ENCODE peak calls at places on chromosomes 2 and 18, in six cellular contexts. One of them, this sample, is unnamed.

GRCh38 chr18:61992285-61992684 is 99.5 kb upstream of the RNF152 start:
- DNase-seq in WERI-Rb-1: no peak
- DNase-seq in GM20000: no peak
- DNase-seq in midbrain: no peak
- DNase-seq in AG08396: peak
- DNase-seq in EL: peak
- DNase-seq in this sample: peak

GRCh38 chr2:126739093-126739492 is 83.1 kb downstream of the GYPC start:
- DNase-seq in midbrain: no peak
- DNase-seq in GM20000: no peak
- DNase-seq in AG08396: no peak
- DNase-seq in WERI-Rb-1: no peak
- DNase-seq in EL: no peak
- DNase-seq in this sample: no peak

GRCh38 chr2:135662088-135662487 is 79.6 kb upstream of the UBXN4 start:
- DNase-seq in midbrain: no peak
- DNase-seq in EL: peak
- DNase-seq in GM20000: no peak
- DNase-seq in AG08396: peak
- DNase-seq in WERI-Rb-1: no peak
- DNase-seq in this sample: no peak

GRCh38 chr2:47616506-47616905 is 166.4 kb upstream of the MSH6 start:
- DNase-seq in GM20000: no peak
- DNase-seq in EL: no peak
- DNase-seq in midbrain: no peak
- DNase-seq in WERI-Rb-1: no peak
- DNase-seq in AG08396: no peak
- DNase-seq in this sample: no peak

GRCh38 chr2:126862730-126863129 is 36.0 kb upstream of the TEX51 start:
- DNase-seq in midbrain: no peak
- DNase-seq in AG08396: no peak
- DNase-seq in GM20000: no peak
- DNase-seq in EL: no peak
- DNase-seq in WERI-Rb-1: no peak
- DNase-seq in this sample: no peak

GRCh38 chr18:77067315-77068061 is 65.1 kb downstream of the MBP start:
- DNase-seq in AG08396: peak
- DNase-seq in midbrain: no peak
- DNase-seq in EL: peak
- DNase-seq in WERI-Rb-1: no peak
- DNase-seq in GM20000: no peak
- DNase-seq in this sample: peak

GRCh38 chr2:146992466-146992865 is 852.4 kb upstream of the ACVR2A start:
- DNase-seq in AG08396: no peak
- DNase-seq in GM20000: no peak
- DNase-seq in WERI-Rb-1: no peak
- DNase-seq in midbrain: no peak
- DNase-seq in EL: no peak
- DNase-seq in this sample: no peak

GRCh38 chr2:59578349-59578748 is 975.1 kb downstream of the BCL11A start:
- DNase-seq in midbrain: no peak
- DNase-seq in WERI-Rb-1: no peak
- DNase-seq in AG08396: no peak
- DNase-seq in GM20000: no peak
- DNase-seq in EL: no peak
- DNase-seq in this sample: no peak

GRCh38 chr2:239817011-239817490 is 208.1 kb downstream of the NDUFA10 start:
- DNase-seq in AG08396: no peak
- DNase-seq in midbrain: no peak
- DNase-seq in GM20000: no peak
- DNase-seq in WERI-Rb-1: no peak
- DNase-seq in EL: no peak
- DNase-seq in this sample: no peak

GRCh38 chr2:205656426-205656795 is 25.9 kb upstream of the NRP2 start:
- DNase-seq in EL: no peak
- DNase-seq in WERI-Rb-1: no peak
- DNase-seq in midbrain: no peak
- DNase-seq in AG08396: no peak
- DNase-seq in GM20000: no peak
- DNase-seq in this sample: no peak

GRCh38 chr2:207162319-207162718 is 3.4 kb downstream of the KLF7 start:
- DNase-seq in midbrain: no peak
- DNase-seq in GM20000: no peak
- DNase-seq in AG08396: no peak
- DNase-seq in WERI-Rb-1: no peak
- DNase-seq in EL: peak
- DNase-seq in this sample: peak

GRCh38 chr2:95719473-95720060 is 127.8 kb downstream of the TRIM43 start:
- DNase-seq in EL: no peak
- DNase-seq in AG08396: no peak
- DNase-seq in GM20000: no peak
- DNase-seq in midbrain: no peak
- DNase-seq in WERI-Rb-1: no peak
- DNase-seq in this sample: no peak

GRCh38 chr18:43092539-43092938 is 22.9 kb downstream of the RIT2 start:
- DNase-seq in WERI-Rb-1: no peak
- DNase-seq in EL: no peak
- DNase-seq in AG08396: no peak
- DNase-seq in midbrain: no peak
- DNase-seq in GM20000: no peak
- DNase-seq in this sample: no peak

GRCh38 chr2:144989580-144990270 is 469.8 kb upstream of the ZEB2 start:
- DNase-seq in EL: no peak
- DNase-seq in GM20000: no peak
- DNase-seq in AG08396: no peak
- DNase-seq in WERI-Rb-1: no peak
- DNase-seq in midbrain: no peak
- DNase-seq in this sample: no peak

GRCh38 chr2:196459539-196459938 is 180.0 kb upstream of the CCDC150 start:
- DNase-seq in AG08396: no peak
- DNase-seq in GM20000: no peak
- DNase-seq in EL: peak
- DNase-seq in midbrain: no peak
- DNase-seq in WERI-Rb-1: no peak
- DNase-seq in this sample: no peak

GRCh38 chr18:37222383-37223378 is 342.9 kb downstream of the CELF4 start:
- DNase-seq in EL: no peak
- DNase-seq in GM20000: no peak
- DNase-seq in AG08396: no peak
- DNase-seq in WERI-Rb-1: no peak
- DNase-seq in midbrain: no peak
- DNase-seq in this sample: no peak

GRCh38 chr18:60448487-60449267 is 76.1 kb upstream of the MC4R start:
- DNase-seq in midbrain: no peak
- DNase-seq in WERI-Rb-1: no peak
- DNase-seq in AG08396: no peak
- DNase-seq in GM20000: no peak
- DNase-seq in EL: no peak
- DNase-seq in this sample: no peak

GRCh38 chr2:104434363-104434792 is 419.5 kb upstream of the POU3F3 start:
- DNase-seq in WERI-Rb-1: no peak
- DNase-seq in GM20000: peak
- DNase-seq in EL: no peak
- DNase-seq in AG08396: no peak
- DNase-seq in midbrain: peak
- DNase-seq in this sample: no peak

GRCh38 chr2:54757496-54757895 is 34.0 kb downstream of the EML6 start:
- DNase-seq in midbrain: no peak
- DNase-seq in EL: peak
- DNase-seq in WERI-Rb-1: no peak
- DNase-seq in AG08396: no peak
- DNase-seq in GM20000: peak
- DNase-seq in this sample: no peak

GRCh38 chr2:242020196-242021004 is 150.9 kb downstream of the RTP5 start:
- DNase-seq in midbrain: peak
- DNase-seq in GM20000: no peak
- DNase-seq in EL: peak
- DNase-seq in WERI-Rb-1: no peak
- DNase-seq in AG08396: no peak
- DNase-seq in this sample: no peak

GRCh38 chr2:131058905-131059304 is 34.4 kb downstream of the FAM168B start:
- DNase-seq in AG08396: no peak
- DNase-seq in EL: no peak
- DNase-seq in midbrain: peak
- DNase-seq in GM20000: no peak
- DNase-seq in WERI-Rb-1: no peak
- DNase-seq in this sample: no peak